ENCODE peak calls at places on chromosome 2, in four cellular contexts. One of them, this sample, is unnamed.

GRCh38 chr2:143451622-143452021 is 322.4 kb downstream of the ARHGAP15 start:
- DNase-seq in A549: no peak
- DNase-seq in Calu3: no peak
- DNase-seq in HepG2: no peak
- DNase-seq in this sample: no peak

GRCh38 chr2:9018534-9018933 is 15.1 kb upstream of the MBOAT2 start:
- DNase-seq in HepG2: no peak
- DNase-seq in Calu3: no peak
- DNase-seq in A549: no peak
- DNase-seq in this sample: no peak

GRCh38 chr2:123468071-123468470 is 557.0 kb upstream of the CNTNAP5 start:
- DNase-seq in A549: no peak
- DNase-seq in Calu3: no peak
- DNase-seq in HepG2: no peak
- DNase-seq in this sample: no peak

GRCh38 chr2:97844311-97844859 is 131.0 kb downstream of the ZAP70 start:
- DNase-seq in A549: no peak
- DNase-seq in Calu3: no peak
- DNase-seq in HepG2: no peak
- DNase-seq in this sample: no peak

GRCh38 chr2:159904127-159904564 is 106.1 kb upstream of the CD302 start:
- DNase-seq in HepG2: no peak
- DNase-seq in Calu3: peak
- DNase-seq in A549: no peak
- DNase-seq in this sample: peak

GRCh38 chr2:129910446-129911362 is 68.8 kb upstream of the RAB6C start:
- DNase-seq in Calu3: no peak
- DNase-seq in HepG2: no peak
- DNase-seq in A549: no peak
- DNase-seq in this sample: no peak

GRCh38 chr2:833180-833579 is 117.5 kb upstream of the SNTG2 start:
- DNase-seq in Calu3: no peak
- DNase-seq in A549: no peak
- DNase-seq in HepG2: no peak
- DNase-seq in this sample: no peak

GRCh38 chr2:191382801-191383200 is 137.6 kb downstream of the MYO1B start:
- DNase-seq in HepG2: peak
- DNase-seq in Calu3: peak
- DNase-seq in A549: no peak
- DNase-seq in this sample: no peak

GRCh38 chr2:187008111-187008510 is 159.1 kb upstream of the ZSWIM2 start:
- DNase-seq in HepG2: no peak
- DNase-seq in Calu3: no peak
- DNase-seq in A549: no peak
- DNase-seq in this sample: no peak

GRCh38 chr2:20447437-20448245 is 767 bp downstream of the RHOB start:
- DNase-seq in HepG2: no peak
- DNase-seq in Calu3: peak
- DNase-seq in A549: no peak
- DNase-seq in this sample: peak

GRCh38 chr2:218285604-218286003 is 6.7 kb downstream of the TMBIM1 start:
- DNase-seq in A549: no peak
- DNase-seq in Calu3: no peak
- DNase-seq in HepG2: no peak
- DNase-seq in this sample: no peak

GRCh38 chr2:20012282-20013060 is at the start of gene MATN3:
- DNase-seq in HepG2: peak
- DNase-seq in Calu3: peak
- DNase-seq in A549: peak
- DNase-seq in this sample: peak

GRCh38 chr2:113157897-113158753 is 15.6 kb upstream of the PSD4 start:
- DNase-seq in A549: no peak
- DNase-seq in HepG2: no peak
- DNase-seq in Calu3: no peak
- DNase-seq in this sample: no peak

GRCh38 chr2:88933980-88934379 is 242.5 kb downstream of the RPIA start:
- DNase-seq in HepG2: peak
- DNase-seq in A549: no peak
- DNase-seq in Calu3: no peak
- DNase-seq in this sample: no peak

GRCh38 chr2:101230541-101230993 is 22.1 kb upstream of the CNOT11 start:
- DNase-seq in Calu3: no peak
- DNase-seq in HepG2: peak
- DNase-seq in A549: no peak
- DNase-seq in this sample: no peak

GRCh38 chr2:217611626-217612127 is 391.1 kb downstream of the TNS1 start:
- DNase-seq in HepG2: no peak
- DNase-seq in Calu3: no peak
- DNase-seq in A549: no peak
- DNase-seq in this sample: no peak

GRCh38 chr2:118554616-118555015 is 292.8 kb downstream of the EN1 start:
- DNase-seq in HepG2: no peak
- DNase-seq in A549: no peak
- DNase-seq in Calu3: no peak
- DNase-seq in this sample: no peak

GRCh38 chr2:238908960-238909951 is 61.4 kb downstream of the TWIST2 start:
- DNase-seq in HepG2: no peak
- DNase-seq in A549: no peak
- DNase-seq in Calu3: no peak
- DNase-seq in this sample: no peak

GRCh38 chr2:27212626-27213471 is 781 bp upstream of the SLC5A6 start:
- DNase-seq in A549: peak
- DNase-seq in HepG2: peak
- DNase-seq in Calu3: no peak
- DNase-seq in this sample: peak

GRCh38 chr2:193187816-193188215 is 993.1 kb upstream of the TMEFF2 start:
- DNase-seq in A549: no peak
- DNase-seq in HepG2: no peak
- DNase-seq in Calu3: no peak
- DNase-seq in this sample: no peak

GRCh38 chr2:189109921-189110397 is 69.6 kb downstream of the COL5A2 start:
- DNase-seq in Calu3: no peak
- DNase-seq in A549: no peak
- DNase-seq in HepG2: peak
- DNase-seq in this sample: peak

GRCh38 chr2:84652430-84652829 is 136.1 kb downstream of the DNAH6 start:
- DNase-seq in Calu3: no peak
- DNase-seq in HepG2: no peak
- DNase-seq in A549: no peak
- DNase-seq in this sample: no peak

GRCh38 chr2:226995625-226996041 is 159.8 kb downstream of the RHBDD1 start:
- DNase-seq in Calu3: no peak
- DNase-seq in A549: no peak
- DNase-seq in HepG2: no peak
- DNase-seq in this sample: peak

GRCh38 chr2:10378189-10378588 is 69.9 kb downstream of the ODC1 start:
- DNase-seq in HepG2: no peak
- DNase-seq in Calu3: no peak
- DNase-seq in A549: no peak
- DNase-seq in this sample: peak

GRCh38 chr2:18132697-18133096 is 254.2 kb downstream of the KCNS3 start:
- DNase-seq in A549: no peak
- DNase-seq in HepG2: no peak
- DNase-seq in Calu3: no peak
- DNase-seq in this sample: no peak

GRCh38 chr2:23207871-23208270 is 177.1 kb upstream of the KLHL29 start:
- DNase-seq in Calu3: no peak
- DNase-seq in HepG2: peak
- DNase-seq in A549: no peak
- DNase-seq in this sample: no peak

GRCh38 chr2:69514406-69514805 is 77.2 kb upstream of the NFU1 start:
- DNase-seq in A549: no peak
- DNase-seq in Calu3: no peak
- DNase-seq in HepG2: no peak
- DNase-seq in this sample: no peak

GRCh38 chr2:235328991-235329390 is 164.9 kb upstream of the AGAP1 start:
- DNase-seq in Calu3: no peak
- DNase-seq in A549: no peak
- DNase-seq in HepG2: no peak
- DNase-seq in this sample: no peak

GRCh38 chr2:65033178-65033577 is 23.0 kb upstream of the CEP68 start:
- DNase-seq in HepG2: peak
- DNase-seq in Calu3: peak
- DNase-seq in A549: peak
- DNase-seq in this sample: peak
- TF ChIP-seq CTCF in HepG2: peak
- TF ChIP-seq CTCF in Calu3: no peak
- TF ChIP-seq CTCF in A549: peak
- TF ChIP-seq CTCF in this sample: peak

GRCh38 chr2:55771612-55772011 is 78.0 kb upstream of the PNPT1 start:
- DNase-seq in Calu3: no peak
- DNase-seq in A549: peak
- DNase-seq in HepG2: peak
- DNase-seq in this sample: no peak
- TF ChIP-seq CTCF in Calu3: peak
- TF ChIP-seq CTCF in A549: peak
- TF ChIP-seq CTCF in HepG2: peak
- TF ChIP-seq CTCF in this sample: no peak

GRCh38 chr2:169395821-169396374 is 33.6 kb upstream of the LRP2 start:
- DNase-seq in Calu3: no peak
- DNase-seq in A549: no peak
- DNase-seq in HepG2: no peak
- DNase-seq in this sample: no peak

GRCh38 chr2:169393068-169393590 is 30.8 kb upstream of the LRP2 start:
- DNase-seq in Calu3: no peak
- DNase-seq in A549: no peak
- DNase-seq in HepG2: no peak
- DNase-seq in this sample: peak

GRCh38 chr2:169397697-169398096 is 35.4 kb upstream of the LRP2 start:
- DNase-seq in HepG2: no peak
- DNase-seq in A549: no peak
- DNase-seq in Calu3: no peak
- DNase-seq in this sample: no peak
- TF ChIP-seq CTCF in HepG2: peak
- TF ChIP-seq CTCF in A549: peak
- TF ChIP-seq CTCF in Calu3: no peak
- TF ChIP-seq CTCF in this sample: no peak

DNA sequence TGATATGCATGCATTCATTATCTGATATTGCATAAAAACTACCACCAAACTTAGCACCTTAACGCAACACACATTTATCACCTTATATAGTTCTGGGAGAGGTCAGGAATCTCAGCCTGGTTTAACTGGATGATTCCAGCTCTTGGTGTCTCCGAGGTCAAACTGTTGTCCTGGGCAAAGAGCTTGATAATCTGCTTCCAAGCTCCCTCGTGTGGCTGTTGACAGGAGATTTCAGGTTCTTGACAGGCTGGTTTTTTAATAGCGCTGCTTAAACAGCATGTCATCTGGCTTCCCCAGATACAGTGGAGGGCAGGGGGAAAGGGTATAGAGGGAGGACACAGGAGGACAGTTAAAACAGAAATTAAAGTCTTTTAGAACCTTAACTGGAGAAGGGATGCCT is 785.0 kb downstream of the CNTNAP5 start:
- DNase-seq in A549: no peak
- DNase-seq in Calu3: no peak
- DNase-seq in HepG2: peak
- DNase-seq in this sample: no peak
- TF ChIP-seq CTCF in A549: no peak
- TF ChIP-seq CTCF in Calu3: no peak
- TF ChIP-seq CTCF in HepG2: peak
- TF ChIP-seq CTCF in this sample: no peak

GRCh38 chr2:158567208-158567607 is 110.5 kb downstream of the PKP4 start:
- DNase-seq in HepG2: no peak
- DNase-seq in Calu3: no peak
- DNase-seq in A549: no peak
- DNase-seq in this sample: no peak
- TF ChIP-seq CTCF in HepG2: no peak
- TF ChIP-seq CTCF in Calu3: no peak
- TF ChIP-seq CTCF in A549: no peak
- TF ChIP-seq CTCF in this sample: no peak

This sample was measured in GM20000.